ENCODE peak calls at places on chromosomes 2 and 18, in eight cellular contexts. L is iris pigment epithelial cell, J is HT-29, R is BJ, P is left ventricle myocardium inferior, U is AG09309, C is HEK293T, B is GDM1. G is an unnamed sample.

GRCh38 chr2:45706028-45706427 is 54.6 kb downstream of the PRKCE start:
- DNase-seq in J (no peak), L (no peak), R (no peak), C (no peak), B (no peak), P (no peak), U (no peak), G (peak)

GRCh38 chr18:11511434-11512095 is 97.8 kb upstream of the SLC35G4 start:
- DNase-seq in J (no peak), P (no peak), B (no peak), R (no peak), L (no peak), C (no peak), U (no peak), G (no peak)

GRCh38 chr18:72468011-72468710 is 76.0 kb downstream of the CBLN2 start:
- DNase-seq in B (no peak), P (no peak), C (no peak), U (no peak), L (no peak), R (no peak), J (no peak), G (no peak)

GRCh38 chr2:157443090-157443489 is 799 bp downstream of the CYTIP start:
- DNase-seq in P (no peak), R (no peak), B (no peak), L (no peak), J (no peak), C (no peak), U (no peak), G (no peak)

GRCh38 chr2:235421618-235422017 is 72.2 kb upstream of the AGAP1 start:
- DNase-seq in B (no peak), U (no peak), C (no peak), P (peak), J (peak), L (no peak), R (no peak), G (no peak)

GRCh38 chr2:16275131-16275530 is 334.8 kb downstream of the MYCN start:
- DNase-seq in B (no peak), J (no peak), P (no peak), R (no peak), L (no peak), U (no peak), C (no peak), G (no peak)

GRCh38 chr18:78733762-78734613 is 245.6 kb upstream of the SALL3 start:
- DNase-seq in C (no peak), J (no peak), B (no peak), U (no peak), L (no peak), P (no peak), R (no peak), G (no peak)

GRCh38 chr18:46623541-46623940 is 33.5 kb downstream of the LOXHD1 start:
- DNase-seq in R (no peak), P (peak), J (no peak), B (peak), U (no peak), C (no peak), L (no peak), G (no peak)

GRCh38 chr2:47223980-47224379 is 68.9 kb upstream of the STPG4 start:
- DNase-seq in C (no peak), P (no peak), R (no peak), J (no peak), U (no peak), L (peak), B (no peak), G (no peak)

GRCh38 chr2:118190365-118190916 is 102.2 kb downstream of the INSIG2 start:
- DNase-seq in P (no peak), C (no peak), L (no peak), R (no peak), B (no peak), U (no peak), J (no peak), G (no peak)

GRCh38 chr2:203722411-203722810 is 16.0 kb downstream of the CD28 start:
- DNase-seq in C (no peak), R (no peak), L (peak), J (peak), P (no peak), B (no peak), U (peak), G (no peak)

GRCh38 chr2:9998916-9999654 is 44.3 kb upstream of the KLF11 start:
- DNase-seq in B (no peak), R (no peak), J (no peak), P (no peak), U (no peak), L (no peak), C (no peak), G (no peak)

GRCh38 chr2:183564726-183565125 is 440.5 kb downstream of the NUP35 start:
- DNase-seq in P (no peak), J (no peak), C (no peak), L (peak), B (no peak), U (no peak), R (no peak), G (no peak)

GRCh38 chr2:55158111-55158814 is 73.8 kb downstream of the CLHC1 start:
- DNase-seq in B (no peak), L (no peak), C (no peak), R (no peak), P (no peak), U (no peak), J (no peak), G (no peak)

GRCh38 chr2:106841886-106842645 is 43.9 kb downstream of the ST6GAL2 start:
- DNase-seq in J (no peak), U (no peak), L (no peak), C (no peak), B (no peak), R (no peak), P (no peak), G (no peak)

GRCh38 chr2:138235041-138235440 is 266.5 kb upstream of the SPOPL start:
- DNase-seq in U (no peak), C (no peak), J (no peak), B (no peak), L (no peak), P (no peak), R (no peak), G (no peak)

GRCh38 chr2:20186078-20186854 is 38.7 kb downstream of the SDC1 start:
- DNase-seq in P (no peak), B (peak), L (peak), J (peak), U (no peak), R (no peak), C (no peak), G (no peak)

GRCh38 chr18:49757513-49758262 is 55.6 kb downstream of the ACAA2 start:
- DNase-seq in R (no peak), J (peak), L (no peak), P (no peak), C (peak), B (no peak), U (no peak), G (no peak)

GRCh38 chr2:8219096-8219495 is 462.8 kb upstream of the ID2 start:
- DNase-seq in B (no peak), J (no peak), C (no peak), U (no peak), P (no peak), R (no peak), L (no peak), G (no peak)

GRCh38 chr2:215612770-215613169 is 176.9 kb upstream of the FN1 start:
- DNase-seq in J (no peak), R (no peak), L (peak), B (no peak), C (no peak), P (no peak), U (no peak), G (peak)

GRCh38 chr2:239339726-239340654 is 60.8 kb downstream of the HDAC4 start:
- DNase-seq in L (no peak), J (no peak), B (no peak), U (no peak), R (no peak), C (no peak), P (no peak), G (no peak)